ENCODE peak calls at places on chromosomes 6 and 20, in seven cellular contexts. P, D, F, N, H, B and K are unnamed samples.
A peak's percentile ranks its signal among the peaks of the same experiment; 100 is the strongest.

GRCh38 chr6:5506149-5506548 is 244.8 kb downstream of the FARS2 start:
- DNase-seq in P (no peak), D (no peak), F (no peak), N (no peak), H (no peak), B (no peak), K (no peak)

GRCh38 chr6:127832381-127832780 is 68.5 kb downstream of the THEMIS start:
- DNase-seq in P (no peak), D (no peak), F (no peak), N (no peak), H (no peak), B (no peak), K (no peak)

GRCh38 chr6:112372213-112372806 is 25.2 kb downstream of the RFPL4B start:
- DNase-seq in P (peak; percentile 14), D (no peak), F (peak; percentile 19), N (peak; percentile 43), H (no peak), B (no peak), K (no peak)

GRCh38 chr6:158417760-158418098 is 105.5 kb downstream of the TULP4 start:
- DNase-seq in P (peak; percentile 28), D (no peak), F (no peak), N (no peak), H (no peak), B (no peak), K (no peak)

GRCh38 chr20:4161447-4162251 is 146.3 kb upstream of the RNF24 start:
- DNase-seq in P (no peak), D (peak; percentile 80), F (no peak), N (no peak), H (no peak), B (no peak), K (no peak)

GRCh38 chr6:140537834-140538680 is 1163.6 kb upstream of the CITED2 start:
- DNase-seq in P (peak; percentile 100), D (no peak), F (peak; percentile 71), N (peak; percentile 93), H (peak; percentile 10), B (no peak), K (peak; percentile 62)

GRCh38 chr20:32251470-32251869 is 26.0 kb upstream of the KIF3B start:
- DNase-seq in P (no peak), D (no peak), F (no peak), N (no peak), H (no peak), B (no peak), K (no peak)

GRCh38 chr6:34339432-34339831 is 53.0 kb downstream of the NUDT3 start:
- DNase-seq in P (no peak), D (no peak), F (no peak), N (no peak), H (no peak), B (no peak), K (no peak)

GRCh38 chr6:24408719-24409410 is 6.1 kb downstream of the MRS2 start:
- DNase-seq in P (no peak), D (no peak), F (no peak), N (no peak), H (no peak), B (no peak), K (no peak)

GRCh38 chr20:57774951-57775350 is 65.1 kb upstream of the PMEPA1 start:
- DNase-seq in P (no peak), D (no peak), F (no peak), N (no peak), H (no peak), B (no peak), K (no peak)

GRCh38 chr20:63463400-63464288 is 8.8 kb downstream of the KCNQ2 start:
- DNase-seq in P (no peak), D (no peak), F (no peak), N (no peak), H (no peak), B (no peak), K (no peak)

GRCh38 chr6:49342410-49342809 is 120.6 kb downstream of the MMUT start:
- DNase-seq in P (no peak), D (no peak), F (no peak), N (no peak), H (no peak), B (no peak), K (no peak)

GRCh38 chr20:26135325-26136110 is 438.9 kb upstream of the ZNF337 start:
- DNase-seq in P (no peak), D (no peak), F (no peak), N (no peak), H (no peak), B (no peak), K (no peak)

GRCh38 chr6:65259080-65259479 is 447.9 kb downstream of the EYS start:
- DNase-seq in P (no peak), D (no peak), F (no peak), N (no peak), H (no peak), B (no peak), K (no peak)

GRCh38 chr20:5786930-5787826 is 37.0 kb downstream of the SHLD1 start:
- DNase-seq in P (no peak), D (no peak), F (no peak), N (no peak), H (peak; percentile 42), B (no peak), K (peak; percentile 66)

GRCh38 chr6:133707456-133707855 is 181.5 kb upstream of the TCF21 start:
- DNase-seq in P (peak; percentile 79), D (no peak), F (no peak), N (peak; percentile 84), H (no peak), B (no peak), K (no peak)

GRCh38 chr6:26454641-26455040 is 3.1 kb upstream of the BTN2A1 start:
- DNase-seq in P (no peak), D (no peak), F (no peak), N (no peak), H (no peak), B (no peak), K (no peak)

GRCh38 chr6:26459023-26459810 is 1.5 kb downstream of the BTN2A1 start:
- DNase-seq in P (no peak), D (no peak), F (no peak), N (no peak), H (no peak), B (no peak), K (no peak)

GRCh38 chr6:26455357-26455970 is 2.3 kb upstream of the BTN2A1 start:
- DNase-seq in P (no peak), D (no peak), F (no peak), N (no peak), H (no peak), B (no peak), K (no peak)

GRCh38 chr6:26457796-26458688 is at the start of gene BTN2A1:
- DNase-seq in P (peak; percentile 82), D (peak; percentile 86), F (peak; percentile 93), N (peak; percentile 84), H (peak; percentile 86), B (peak; percentile 85), K (peak; percentile 92)

DNA sequence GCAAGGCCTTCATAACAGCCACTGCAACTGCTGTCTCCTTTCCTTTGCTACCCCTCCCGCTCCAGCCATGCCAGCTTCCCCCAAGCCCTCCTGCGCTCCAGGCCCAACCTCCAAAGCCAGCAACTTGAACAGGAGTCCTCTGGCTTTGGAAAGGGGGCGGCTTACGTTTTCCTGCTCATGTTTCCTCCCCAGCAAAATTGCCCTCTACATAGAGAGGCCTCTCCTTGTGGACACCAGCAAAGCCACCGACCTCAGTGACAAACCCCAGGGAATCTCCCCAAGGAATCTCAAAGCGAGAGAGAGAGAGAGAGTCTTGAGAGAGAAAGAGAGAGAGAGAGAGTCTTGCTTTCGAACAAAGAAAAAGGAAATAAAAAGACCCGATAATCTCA is 354 bp upstream of the BTN2A1 start:
- DNase-seq in P (no peak), D (peak; percentile 28), F (peak; percentile 48), N (no peak), H (no peak), B (peak; percentile 36), K (no peak)
- H3K4me3 ChIP-seq in P (no peak overlapping the region), D (peak overlapping the region; percentile 50), F (peak overlapping the region; percentile 76), N (peak overlapping the region; percentile 84), H (peak overlapping the region; percentile 23), B (no peak overlapping the region), K (peak overlapping the region; percentile 73)

GRCh38 chr6:98832282-98833100 is 1.9 kb upstream of the POU3F2 start:
- DNase-seq in P (no peak), D (peak; percentile 13), F (peak; percentile 27), N (peak; percentile 16), H (no peak), B (no peak), K (no peak)

GRCh38 chr6:98831057-98832031 is 3.0 kb upstream of the POU3F2 start:
- DNase-seq in P (no peak), D (no peak), F (peak; percentile 20), N (no peak), H (no peak), B (no peak), K (no peak)

GRCh38 chr6:98835149-98836024 is 1.0 kb downstream of the POU3F2 start:
- DNase-seq in P (no peak), D (peak; percentile 11), F (peak; percentile 39), N (no peak), H (no peak), B (no peak), K (no peak)

GRCh38 chr6:98834060-98835031 is at the start of gene POU3F2:
- DNase-seq in P (no peak), D (peak; percentile 67), F (peak; percentile 97), N (peak; percentile 14), H (peak; percentile 45), B (peak; percentile 75), K (no peak)

GRCh38 chr6:98833101-98834059 is 994 bp upstream of the POU3F2 start:
- DNase-seq in P (no peak), D (peak; percentile 18), F (peak; percentile 76), N (no peak), H (no peak), B (no peak), K (no peak)
- TF ChIP-seq CTCF in P (no peak), D (no peak), F (no peak), N (no peak), H (no peak), B (no peak), K (no peak)

GRCh38 chr20:59006167-59006863 is 739 bp downstream of the CTSZ start:
- DNase-seq in P (no peak), D (no peak), F (no peak), N (no peak), H (no peak), B (no peak), K (no peak)
- H3K4me3 ChIP-seq in P (peak overlapping the region; percentile 96), D (peak overlapping the region; percentile 84), F (peak overlapping the region; percentile 31), N (peak overlapping the region; percentile 58), H (peak overlapping the region; percentile 85), B (peak overlapping the region; percentile 78), K (peak overlapping the region; percentile 93)

DNA sequence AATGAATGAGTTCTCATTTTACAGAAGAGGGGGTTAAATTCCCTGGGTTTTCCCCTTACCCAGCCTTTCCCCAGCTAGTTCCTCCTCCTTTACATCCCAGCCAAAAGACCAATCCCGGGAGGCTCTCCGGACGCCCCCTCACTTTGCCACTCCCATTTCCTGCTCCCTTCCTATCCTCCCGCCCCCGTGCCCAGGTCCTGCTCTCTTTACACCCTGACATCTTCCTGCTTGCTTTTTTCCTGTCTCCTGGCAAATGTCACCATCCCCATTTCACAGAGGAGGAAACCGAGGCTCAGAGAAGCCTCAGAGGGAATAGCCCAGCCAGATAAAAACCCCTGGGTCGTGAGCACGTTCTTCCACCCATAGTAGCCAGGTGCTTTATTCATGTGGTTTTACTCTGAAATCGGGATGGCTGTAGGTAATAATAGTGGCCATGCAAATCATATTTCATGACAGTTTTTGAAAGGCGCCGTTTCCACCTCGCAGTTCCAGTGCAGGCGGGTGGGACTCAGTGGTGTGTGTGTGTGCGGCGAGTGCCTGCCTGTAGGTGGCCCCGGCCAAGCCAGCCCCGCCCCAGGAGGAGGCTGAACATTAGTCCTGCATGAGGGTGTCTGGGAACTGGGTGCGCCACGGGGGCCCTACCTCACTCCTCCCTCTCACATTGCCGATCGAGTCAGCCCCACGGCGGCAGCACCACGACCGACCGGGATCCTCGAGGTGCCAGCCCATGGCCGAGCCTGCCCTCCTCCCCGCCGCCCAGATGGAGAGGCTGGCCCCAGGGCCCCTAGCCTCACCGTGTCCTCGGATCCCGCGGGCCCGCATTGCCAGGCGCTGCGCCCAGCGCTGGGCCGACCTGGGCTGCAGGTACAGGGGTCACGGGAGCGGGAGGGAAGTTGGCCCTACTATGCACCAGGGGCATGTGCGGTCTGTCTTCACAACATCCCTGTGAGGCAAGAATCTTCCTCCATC is at the start of gene ARHGAP40:
- DNase-seq in P (no peak), D (no peak), F (peak; percentile 25), N (no peak), H (no peak), B (no peak), K (no peak)
- TF ChIP-seq CTCF in P (peak; percentile 40), D (no peak), F (peak; percentile 26), N (no peak), H (no peak), B (no peak), K (no peak)